ENCODE peak calls at places on chromosome 3, in eight cellular contexts. B, Z, K, D, W, A, C and Y are unnamed samples. For H3K36me3 and H3K9me3, the result is how much of the 10 kb centered on the place peaks cover.

GRCh38 chr3:53776494-53777101 is 69.6 kb downstream of the CHDH start:
- DNase-seq in B (peak), Z (no peak), K (peak), D (no peak), W (peak), A (no peak), C (no peak), Y (no peak)

GRCh38 chr3:110341047-110341446 is 730.6 kb upstream of the NECTIN3 start:
- DNase-seq in B (no peak), Z (no peak), K (no peak), D (no peak), W (peak), A (no peak), C (no peak), Y (no peak)

GRCh38 chr3:175865724-175866123 is 1006.6 kb downstream of the NAALADL2 start:
- DNase-seq in B (no peak), Z (no peak), K (no peak), D (no peak), W (no peak), A (no peak), C (no peak), Y (no peak)

GRCh38 chr3:48107227-48107626 is 81.0 kb downstream of the CDC25A start:
- DNase-seq in B (no peak), Z (no peak), K (no peak), D (no peak), W (no peak), A (no peak), C (no peak), Y (no peak)

GRCh38 chr3:125110016-125110875 is 54.4 kb upstream of the HEG1 start:
- DNase-seq in B (peak), Z (no peak), K (no peak), D (peak), W (peak), A (no peak), C (no peak), Y (no peak)

GRCh38 chr3:171470714-171471227 is 10.6 kb upstream of the TNIK start:
- DNase-seq in B (no peak), Z (no peak), K (no peak), D (no peak), W (no peak), A (no peak), C (no peak), Y (no peak)

GRCh38 chr3:45582407-45582806 is 12.1 kb upstream of the LIMD1 start:
- DNase-seq in B (peak), Z (no peak), K (no peak), D (no peak), W (peak), A (no peak), C (no peak), Y (no peak)

GRCh38 chr3:16069149-16069922 is 105.1 kb upstream of the GALNT15 start:
- DNase-seq in B (peak), Z (no peak), K (no peak), D (no peak), W (peak), A (no peak), C (no peak), Y (no peak)

GRCh38 chr3:172522871-172523818 is at the start of gene TNFSF10:
- DNase-seq in B (no peak), Z (peak), K (peak), D (peak), W (peak), A (peak), C (peak), Y (peak)

GRCh38 chr3:147799601-147800000 is 390.4 kb downstream of the ZIC1 start:
- DNase-seq in B (no peak), Z (no peak), K (no peak), D (no peak), W (no peak), A (no peak), C (no peak), Y (no peak)

GRCh38 chr3:122944671-122945151 is 82.9 kb downstream of the SEMA5B start:
- DNase-seq in B (peak), Z (no peak), K (no peak), D (no peak), W (no peak), A (no peak), C (no peak), Y (no peak)

GRCh38 chr3:123605789-123606234 is 21.0 kb upstream of the HACD2 start:
- DNase-seq in B (no peak), Z (peak), K (no peak), D (no peak), W (no peak), A (no peak), C (no peak), Y (no peak)

GRCh38 chr3:177905895-177906511 is 630.2 kb upstream of the KCNMB2 start:
- DNase-seq in B (peak), Z (no peak), K (peak), D (no peak), W (peak), A (no peak), C (no peak), Y (no peak)

GRCh38 chr3:121477589-121477988 is 68.2 kb downstream of the POLQ start:
- DNase-seq in B (peak), Z (no peak), K (no peak), D (no peak), W (peak), A (no peak), C (no peak), Y (no peak)

GRCh38 chr3:69488026-69488425 is 102.1 kb upstream of the FRMD4B start:
- DNase-seq in B (no peak), Z (no peak), K (no peak), D (no peak), W (no peak), A (no peak), C (no peak), Y (no peak)

GRCh38 chr3:141661229-141662196 is 76.6 kb upstream of the RNF7 start:
- DNase-seq in B (no peak), Z (no peak), K (no peak), D (no peak), W (no peak), A (no peak), C (no peak), Y (no peak)

GRCh38 chr3:19147905-19148767 is at the start of gene KCNH8:
- DNase-seq in B (peak), Z (peak), K (peak), D (peak), W (no peak), A (peak), C (no peak), Y (peak)

GRCh38 chr3:153163349-153164008 is 1.5 kb downstream of the RAP2B start:
- DNase-seq in B (peak), Z (peak), K (peak), D (no peak), W (peak), A (no peak), C (no peak), Y (no peak)

GRCh38 chr3:160921020-160921635 is 165.1 kb downstream of the PPM1L start:
- DNase-seq in B (peak), Z (peak), K (peak), D (peak), W (peak), A (no peak), C (no peak), Y (no peak)

GRCh38 chr3:47082519-47082918 is 81.4 kb downstream of the SETD2 start:
- DNase-seq in B (no peak), Z (no peak), K (no peak), D (no peak), W (peak), A (no peak), C (no peak), Y (no peak)

GRCh38 chr3:134476977-134477376 is 8.8 kb downstream of the ANAPC13 start:
- DNase-seq in B (no peak), Z (no peak), K (no peak), D (no peak), W (no peak), A (no peak), C (no peak), Y (no peak)

GRCh38 chr3:99960941-99961340 is 143.3 kb downstream of the CMSS1 start:
- DNase-seq in B (no peak), Z (no peak), K (no peak), D (no peak), W (no peak), A (no peak), C (no peak), Y (no peak)

GRCh38 chr3:134348524-134348923 is 25.7 kb downstream of the AMOTL2 start:
- DNase-seq in B (no peak), Z (no peak), K (peak), D (no peak), W (peak), A (no peak), C (no peak), Y (peak)

GRCh38 chr3:111610612-111611054 is 15.5 kb upstream of the ZBED2 start:
- DNase-seq in B (no peak), Z (no peak), K (no peak), D (no peak), W (no peak), A (no peak), C (no peak), Y (no peak)

GRCh38 chr3:194140520-194141414 is 4.8 kb downstream of the HES1 start:
- DNase-seq in B (peak), Z (no peak), K (peak), D (peak), W (no peak), A (peak), C (no peak), Y (peak)

GRCh38 chr3:62667714-62668113 is 207.5 kb downstream of the CADPS start:
- DNase-seq in B (no peak), Z (peak), K (no peak), D (no peak), W (no peak), A (no peak), C (no peak), Y (no peak)

GRCh38 chr3:81742581-81742980 is 18.9 kb downstream of the GBE1 start:
- DNase-seq in B (no peak), Z (no peak), K (no peak), D (no peak), W (no peak), A (no peak), C (no peak), Y (no peak)

GRCh38 chr3:129892857-129893615 is 475 bp downstream of the TMCC1 start:
- DNase-seq in B (peak), Z (peak), K (no peak), D (peak), W (no peak), A (peak), C (peak), Y (peak)

GRCh38 chr3:195568630-195569029 is 15.1 kb downstream of the APOD start:
- DNase-seq in B (no peak), Z (peak), K (no peak), D (no peak), W (no peak), A (no peak), C (no peak), Y (peak)

GRCh38 chr3:30511524-30512278 is 94.7 kb upstream of the TGFBR2 start:
- DNase-seq in B (peak), Z (no peak), K (no peak), D (no peak), W (peak), A (no peak), C (no peak), Y (no peak)

GRCh38 chr3:195270350-195271115 is 426 bp downstream of the XXYLT1 start:
- DNase-seq in B (peak), Z (peak), K (peak), D (peak), W (peak), A (peak), C (no peak), Y (peak)

GRCh38 chr3:178787960-178788359 is 251.7 kb downstream of the KCNMB2 start:
- DNase-seq in B (no peak), Z (no peak), K (no peak), D (no peak), W (no peak), A (no peak), C (no peak), Y (no peak)

GRCh38 chr3:126459763-126460127 is 15.9 kb downstream of the ZXDC start:
- DNase-seq in B (no peak), Z (no peak), K (no peak), D (no peak), W (no peak), A (no peak), C (no peak), Y (no peak)

GRCh38 chr3:126180477-126181397 is at the start of gene ALDH1L1:
- DNase-seq in B (peak), Z (no peak), K (peak), D (peak), W (peak), A (peak), C (peak), Y (peak)

GRCh38 chr3:70731046-70731445 is 418.6 kb upstream of the MDFIC2 start:
- DNase-seq in B (no peak), Z (no peak), K (no peak), D (no peak), W (no peak), A (no peak), C (no peak), Y (no peak)

GRCh38 chr3:27596920-27597319 is 112.7 kb upstream of the SLC4A7 start:
- DNase-seq in B (peak), Z (no peak), K (no peak), D (no peak), W (peak), A (no peak), C (no peak), Y (no peak)

GRCh38 chr3:17140670-17141505 is 256.1 kb downstream of the PLCL2 start:
- DNase-seq in B (peak), Z (peak), K (no peak), D (no peak), W (no peak), A (no peak), C (peak), Y (peak)
- TF ChIP-seq CTCF in B (no peak), Z (peak), K (no peak), D (no peak), W (no peak), A (no peak), C (peak), Y (no peak)

GRCh38 chr3:49733551-49733950 is 9.8 kb upstream of the GMPPB start:
- DNase-seq in B (no peak), Z (no peak), K (no peak), D (no peak), W (no peak), A (no peak), C (no peak), Y (peak)
- H3K36me3 ChIP-seq in B (under half), Z (half or more), K (under half), D (under half), W (under half), A (under half), C (half or more), Y (half or more)

GRCh38 chr3:98406034-98406433 is 15.6 kb downstream of the OR5K3 start:
- DNase-seq in B (no peak), Z (peak), K (no peak), D (no peak), W (no peak), A (no peak), C (no peak), Y (no peak)
- H3K9me3 ChIP-seq in B (under half), Z (under half), K (under half), D (under half), W (under half), A (under half), C (under half), Y (under half)

GRCh38 chr3:14948609-14949038 is 1.2 kb downstream of the NR2C2 start:
- DNase-seq in B (no peak), Z (no peak), K (no peak), D (no peak), W (no peak), A (no peak), C (no peak), Y (no peak)
- TF ChIP-seq CTCF in B (no peak), Z (no peak), K (no peak), D (no peak), W (no peak), A (no peak), C (no peak), Y (no peak)

GRCh38 chr3:11305509-11305908 is 33.3 kb downstream of the ATG7 start:
- DNase-seq in B (no peak), Z (no peak), K (no peak), D (no peak), W (peak), A (no peak), C (no peak), Y (no peak)

GRCh38 chr3:11306815-11307589 is 34.8 kb downstream of the ATG7 start:
- DNase-seq in B (peak), Z (no peak), K (peak), D (no peak), W (peak), A (peak), C (no peak), Y (peak)

GRCh38 chr3:11307830-11308432 is 35.7 kb downstream of the ATG7 start:
- DNase-seq in B (no peak), Z (no peak), K (no peak), D (peak), W (no peak), A (peak), C (no peak), Y (no peak)

GRCh38 chr3:11312139-11312538 is 39.9 kb downstream of the ATG7 start:
- DNase-seq in B (peak), Z (no peak), K (no peak), D (no peak), W (no peak), A (no peak), C (no peak), Y (no peak)

DNA sequence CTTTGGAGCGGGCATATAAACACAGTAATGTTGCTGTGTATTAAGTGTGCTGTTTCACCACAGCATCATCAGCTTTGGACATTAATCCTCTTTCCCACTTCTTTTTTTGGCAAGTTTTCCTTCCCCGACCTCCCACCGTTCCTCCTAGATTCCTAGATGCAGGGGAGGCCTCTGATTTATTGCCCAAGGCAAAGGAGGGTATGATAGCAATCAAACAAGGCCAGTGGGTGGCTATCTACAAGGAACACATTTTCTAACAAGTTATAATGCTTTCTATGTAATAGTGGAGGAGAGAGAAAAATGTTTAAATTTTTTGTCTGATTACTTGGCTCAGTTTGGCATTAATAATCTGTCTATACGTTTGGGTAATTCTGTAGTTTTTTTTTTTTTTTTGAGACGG is 38.1 kb downstream of the ATG7 start:
- DNase-seq in B (no peak), Z (no peak), K (no peak), D (no peak), W (no peak), A (no peak), C (no peak), Y (no peak)
- H3K36me3 ChIP-seq in B (under half), Z (under half), K (under half), D (under half), W (under half), A (under half), C (half or more), Y (under half)

GRCh38 chr3:112773-113172 is 83.8 kb upstream of the CHL1 start:
- DNase-seq in B (no peak), Z (no peak), K (no peak), D (no peak), W (no peak), A (no peak), C (no peak), Y (no peak)
- H3K9me3 ChIP-seq in B (under half), Z (under half), K (under half), D (under half), W (under half), A (under half), C (under half), Y (under half)

GRCh38 chr3:154743418-154743817 is 313.4 kb upstream of the GPR149 start:
- DNase-seq in B (no peak), Z (no peak), K (no peak), D (no peak), W (no peak), A (no peak), C (no peak), Y (no peak)

GRCh38 chr3:154749514-154749913 is 319.5 kb upstream of the GPR149 start:
- DNase-seq in B (no peak), Z (no peak), K (no peak), D (no peak), W (no peak), A (no peak), C (no peak), Y (no peak)

GRCh38 chr3:154745122-154745521 is 315.1 kb upstream of the GPR149 start:
- DNase-seq in B (no peak), Z (no peak), K (no peak), D (no peak), W (no peak), A (no peak), C (no peak), Y (no peak)

DNA sequence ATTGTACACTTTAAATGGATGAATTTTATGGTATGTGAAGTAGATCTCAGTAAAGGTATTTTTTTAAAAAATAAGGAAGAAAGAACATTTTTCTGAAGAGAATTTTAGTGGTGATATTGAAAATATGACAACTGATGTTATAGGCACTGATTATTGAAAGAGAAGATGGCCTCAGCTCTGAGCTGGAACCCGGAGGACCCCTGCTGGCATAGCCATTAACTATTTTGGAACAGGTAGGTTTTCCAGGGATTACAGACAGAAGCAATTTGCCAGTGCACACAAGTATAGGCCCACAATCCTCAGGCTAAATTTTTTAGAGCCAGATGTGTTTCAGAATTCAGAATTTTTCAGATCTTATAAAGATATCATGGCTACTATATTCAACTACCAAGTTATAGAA is 315.9 kb upstream of the GPR149 start:
- DNase-seq in B (no peak), Z (no peak), K (no peak), D (peak), W (no peak), A (no peak), C (no peak), Y (no peak)
- TF ChIP-seq CTCF in B (no peak), Z (peak), K (no peak), D (no peak), W (no peak), A (no peak), C (no peak), Y (no peak)

GRCh38 chr3:150145659-150146058 is 175.0 kb upstream of the PFN2 start:
- DNase-seq in B (peak), Z (no peak), K (peak), D (no peak), W (peak), A (no peak), C (no peak), Y (no peak)
- H3K36me3 ChIP-seq in B (under half), Z (under half), K (under half), D (under half), W (under half), A (under half), C (under half), Y (under half)

GRCh38 chr3:197249542-197249941 is 48.9 kb downstream of the DLG1 start:
- DNase-seq in B (no peak), Z (peak), K (no peak), D (no peak), W (no peak), A (no peak), C (no peak), Y (no peak)
- H3K9me3 ChIP-seq in B (under half), Z (under half), K (under half), D (under half), W (under half), A (under half), C (under half), Y (under half)

GRCh38 chr3:8942746-8943488 is 20.4 kb downstream of the RAD18 start:
- DNase-seq in B (no peak), Z (no peak), K (no peak), D (no peak), W (no peak), A (no peak), C (no peak), Y (no peak)

GRCh38 chr3:8932507-8932906 is 30.8 kb downstream of the RAD18 start:
- DNase-seq in B (no peak), Z (no peak), K (no peak), D (no peak), W (no peak), A (no peak), C (no peak), Y (no peak)

GRCh38 chr3:8942115-8942514 is 21.2 kb downstream of the RAD18 start:
- DNase-seq in B (no peak), Z (no peak), K (no peak), D (no peak), W (no peak), A (no peak), C (no peak), Y (no peak)

GRCh38 chr3:8937064-8938020 is 25.9 kb downstream of the RAD18 start:
- DNase-seq in B (peak), Z (no peak), K (no peak), D (no peak), W (peak), A (no peak), C (no peak), Y (no peak)

DNA sequence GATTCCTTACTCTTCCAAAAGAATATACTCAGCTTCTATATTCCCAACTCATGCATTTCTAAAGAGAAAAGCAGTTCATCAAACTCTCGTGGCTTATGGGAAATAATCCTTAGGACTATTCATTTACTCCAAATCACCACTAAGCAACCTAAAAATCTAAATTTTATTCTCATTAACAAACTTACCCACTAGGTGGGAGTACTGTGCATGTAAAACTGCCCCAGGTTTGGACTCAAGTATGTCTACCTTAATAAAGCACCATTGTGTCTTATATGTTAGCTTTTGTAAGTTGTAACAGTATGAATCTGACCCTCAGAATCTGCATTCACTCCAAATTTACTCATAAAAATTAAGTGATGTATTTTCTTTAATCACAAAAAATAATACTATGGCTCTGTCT is 25.3 kb downstream of the RAD18 start:
- DNase-seq in B (peak), Z (peak), K (no peak), D (no peak), W (peak), A (no peak), C (no peak), Y (no peak)
- TF ChIP-seq CTCF in B (peak), Z (peak), K (no peak), D (no peak), W (peak), A (no peak), C (peak), Y (no peak)